ENCODE peak calls at places on chromosomes 4 and X, in four cellular contexts. Q, S, R and B are unnamed samples.

GRCh38 chr4:40316333-40316781 is 18.8 kb upstream of the CHRNA9 start:
- DNase-seq in R (peak), Q (no peak), S (no peak), B (no peak)

GRCh38 chr4:185305979-185306442 is 89.7 kb downstream of the LRP2BP start:
- DNase-seq in R (no peak), S (no peak), Q (no peak), B (no peak)

GRCh38 chrX:111483140-111483539 is 28.3 kb upstream of the SERTM2 start:
- DNase-seq in S (no peak), R (no peak), Q (no peak), B (no peak)

GRCh38 chr4:38950159-38950558 is 82.0 kb downstream of the TMEM156 start:
- DNase-seq in Q (no peak), R (no peak), S (no peak), B (no peak)

GRCh38 chr4:74608151-74608949 is 163.4 kb downstream of the AREG start:
- DNase-seq in Q (peak), S (no peak), R (no peak), B (no peak)

GRCh38 chr4:28966982-28967381 is 1753.2 kb upstream of the PCDH7 start:
- DNase-seq in R (no peak), Q (no peak), S (no peak), B (no peak)

GRCh38 chrX:80285131-80285773 is 135.0 kb upstream of the TENT5D start:
- DNase-seq in Q (peak), S (peak), R (no peak), B (peak)

GRCh38 chr4:156598138-156598681 is 373.4 kb downstream of the PDGFC start:
- DNase-seq in S (no peak), R (no peak), Q (no peak), B (no peak)

GRCh38 chr4:114694770-114695169 is 96.2 kb downstream of the UGT8 start:
- DNase-seq in R (peak), Q (no peak), S (peak), B (peak)

GRCh38 chr4:102319594-102319993 is 25.7 kb downstream of the SLC39A8 start:
- DNase-seq in R (no peak), S (no peak), Q (no peak), B (no peak)

GRCh38 chrX:16826207-16826606 is 39.9 kb downstream of the TXLNG start:
- DNase-seq in R (no peak), S (peak), Q (peak), B (peak)

GRCh38 chrX:105323951-105324350 is 103.5 kb upstream of the TEX13A start:
- DNase-seq in S (no peak), Q (no peak), R (no peak), B (no peak)

GRCh38 chrX:102746134-102746584 is 25.6 kb downstream of the GPRASP3 start:
- DNase-seq in S (no peak), Q (no peak), R (no peak), B (peak)

GRCh38 chr4:55183926-55184599 is 58.7 kb upstream of the KDR start:
- DNase-seq in R (no peak), Q (peak), S (no peak), B (no peak)

GRCh38 chr4:105126311-105127153 is 20.1 kb upstream of the TET2 start:
- DNase-seq in Q (no peak), R (no peak), S (no peak), B (no peak)

GRCh38 chr4:8438743-8439142 is 1.8 kb downstream of the ACOX3 start:
- DNase-seq in R (no peak), Q (no peak), S (no peak), B (no peak)

GRCh38 chrX:131649741-131650140 is 105.9 kb downstream of the OR13H1 start:
- DNase-seq in Q (no peak), S (no peak), R (no peak), B (no peak)

GRCh38 chr4:159016527-159017137 is 86.2 kb upstream of the RAPGEF2 start:
- DNase-seq in S (peak), Q (no peak), R (peak), B (peak)

GRCh38 chrX:43881410-43882293 is 598 bp downstream of the MAOB start:
- DNase-seq in Q (no peak), R (no peak), S (peak), B (peak)

GRCh38 chrX:45598841-45599240 is 398.2 kb upstream of the DIPK2B start:
- DNase-seq in Q (no peak), R (no peak), S (no peak), B (no peak)

GRCh38 chr4:11428161-11428700 is 463 bp downstream of the HS3ST1 start:
- DNase-seq in S (no peak), R (no peak), Q (peak), B (no peak)

GRCh38 chr4:1012031-1012739 is 759 bp downstream of the FGFRL1 start:
- DNase-seq in S (peak), Q (no peak), R (no peak), B (peak)

GRCh38 chr4:86831262-86832090 is 17.7 kb downstream of the SLC10A6 start:
- DNase-seq in R (no peak), S (peak), Q (peak), B (no peak)

GRCh38 chr4:16496501-16496900 is 270.2 kb upstream of the TAPT1 start:
- DNase-seq in S (no peak), R (no peak), Q (no peak), B (no peak)

GRCh38 chrX:105263171-105263570 is 42.7 kb upstream of the TEX13A start:
- DNase-seq in R (no peak), Q (no peak), S (no peak), B (no peak)

GRCh38 chrX:136021903-136022302 is 36.7 kb downstream of the SLC9A6 start:
- DNase-seq in R (no peak), Q (no peak), S (no peak), B (no peak)

GRCh38 chrX:110180928-110181310 is 137.0 kb downstream of the AMMECR1 start:
- DNase-seq in S (no peak), R (no peak), Q (no peak), B (no peak)

GRCh38 chr4:130073145-130073790 is 977.3 kb downstream of the C4orf33 start:
- DNase-seq in Q (no peak), R (no peak), S (peak), B (no peak)

GRCh38 chr4:95701500-95701899 is 138.4 kb upstream of the PDHA2 start:
- DNase-seq in S (no peak), R (no peak), Q (no peak), B (no peak)

GRCh38 chr4:54228064-54228527 is 997 bp upstream of the PDGFRA start:
- DNase-seq in Q (peak), R (no peak), S (peak), B (peak)

GRCh38 chrX:110180176-110180927 is 137.5 kb downstream of the AMMECR1 start:
- DNase-seq in S (no peak), Q (no peak), R (no peak), B (no peak)

GRCh38 chr4:113921089-113921842 is 58.2 kb downstream of the ARSJ start:
- DNase-seq in Q (no peak), S (no peak), R (no peak), B (no peak)

GRCh38 chrX:12721042-12721441 is 70.2 kb upstream of the PRPS2 start:
- DNase-seq in S (no peak), Q (no peak), R (no peak), B (no peak)

GRCh38 chr4:24730256-24731001 is 64.9 kb upstream of the SOD3 start:
- DNase-seq in R (no peak), S (no peak), Q (no peak), B (no peak)

GRCh38 chr4:5870220-5870619 is 22.7 kb downstream of the CRMP1 start:
- DNase-seq in S (no peak), Q (no peak), R (no peak), B (no peak)

GRCh38 chr4:110970642-110971041 is 347.8 kb upstream of the PITX2 start:
- DNase-seq in S (peak), R (no peak), Q (peak), B (no peak)

GRCh38 chr4:144670776-144671175 is 24.8 kb downstream of the HHIP start:
- DNase-seq in S (no peak), Q (no peak), R (no peak), B (no peak)

GRCh38 chrX:30620125-30620524 is 33.1 kb upstream of the GK start:
- DNase-seq in S (no peak), Q (no peak), R (no peak), B (no peak)

GRCh38 chr4:23291139-23291538 is 598.4 kb downstream of the GBA3 start:
- DNase-seq in S (no peak), Q (no peak), R (no peak), B (no peak)

GRCh38 chr4:165974647-165975335 is 101.8 kb downstream of the TLL1 start:
- DNase-seq in S (no peak), R (no peak), Q (no peak), B (no peak)
- TF ChIP-seq PBX3 in S (no peak), R (no peak), Q (no peak), B (no peak)

GRCh38 chr4:71659979-71660378 is 123.9 kb downstream of the GC start:
- DNase-seq in R (no peak), S (no peak), Q (no peak), B (no peak)
- TF ChIP-seq PBX3 in R (no peak), S (no peak), Q (no peak), B (no peak)

GRCh38 chr4:52560844-52561280 is 98.2 kb downstream of the USP46 start:
- DNase-seq in Q (no peak), R (no peak), S (no peak), B (no peak)
- TF ChIP-seq PBX3 in Q (no peak), R (no peak), S (no peak), B (no peak)

GRCh38 chr4:88807499-88807898 is 109.9 kb upstream of the NAP1L5 start:
- DNase-seq in S (no peak), Q (no peak), R (no peak), B (no peak)
- TF ChIP-seq PBX3 in S (no peak), Q (no peak), R (no peak), B (peak)